ENCODE peak calls at places on chromosomes 2 and 18, in six cellular contexts. P is adrenal gland, A is lower lobe of right lung, N is suprapubic skin, Y is colonic mucosa, H is stomach. E is an unnamed sample.

GRCh38 chr2:23609254-23609653 is 224.3 kb downstream of the KLHL29 start:
- DNase-seq in P (no peak), A (peak; percentile 8), N (no peak), Y (no peak), H (no peak), E (no peak)

GRCh38 chr2:183037281-183037659 is 987 bp downstream of the NCKAP1 start:
- DNase-seq in P (no peak), A (no peak), N (no peak), Y (no peak), H (no peak), E (no peak)

GRCh38 chr2:162344617-162344950 is 652 bp downstream of the GCA start:
- DNase-seq in P (no peak), A (no peak), N (no peak), Y (no peak), H (peak; percentile 27), E (no peak)

GRCh38 chr2:145108385-145108784 is 588.5 kb upstream of the ZEB2 start:
- DNase-seq in P (no peak), A (no peak), N (no peak), Y (no peak), H (no peak), E (no peak)

GRCh38 chr18:76212958-76213357 is 282.1 kb downstream of the ZNF516 start:
- DNase-seq in P (no peak), A (no peak), N (no peak), Y (no peak), H (no peak), E (no peak)

GRCh38 chr2:76478636-76479035 is 767.9 kb upstream of the GCFC2 start:
- DNase-seq in P (no peak), A (no peak), N (no peak), Y (no peak), H (no peak), E (no peak)

GRCh38 chr2:23657934-23658333 is 269.0 kb downstream of the ATAD2B start:
- DNase-seq in P (no peak), A (no peak), N (no peak), Y (no peak), H (no peak), E (no peak)

GRCh38 chr2:28232267-28232666 is 160.4 kb upstream of the FOSL2 start:
- DNase-seq in P (no peak), A (no peak), N (no peak), Y (peak; percentile 24), H (no peak), E (no peak)

GRCh38 chr2:26033769-26034596 is at the start of gene RAB10:
- DNase-seq in P (peak; percentile 99), A (peak; percentile 100), N (peak; percentile 99), Y (peak; percentile 100), H (peak; percentile 100), E (peak; percentile 100)

GRCh38 chr2:122182631-122183030 is 427.2 kb downstream of the TSN start:
- DNase-seq in P (no peak), A (no peak), N (no peak), Y (no peak), H (no peak), E (no peak)

GRCh38 chr18:76754381-76754780 is 68.0 kb upstream of the ZNF236 start:
- DNase-seq in P (no peak), A (no peak), N (no peak), Y (no peak), H (no peak), E (no peak)

DNA sequence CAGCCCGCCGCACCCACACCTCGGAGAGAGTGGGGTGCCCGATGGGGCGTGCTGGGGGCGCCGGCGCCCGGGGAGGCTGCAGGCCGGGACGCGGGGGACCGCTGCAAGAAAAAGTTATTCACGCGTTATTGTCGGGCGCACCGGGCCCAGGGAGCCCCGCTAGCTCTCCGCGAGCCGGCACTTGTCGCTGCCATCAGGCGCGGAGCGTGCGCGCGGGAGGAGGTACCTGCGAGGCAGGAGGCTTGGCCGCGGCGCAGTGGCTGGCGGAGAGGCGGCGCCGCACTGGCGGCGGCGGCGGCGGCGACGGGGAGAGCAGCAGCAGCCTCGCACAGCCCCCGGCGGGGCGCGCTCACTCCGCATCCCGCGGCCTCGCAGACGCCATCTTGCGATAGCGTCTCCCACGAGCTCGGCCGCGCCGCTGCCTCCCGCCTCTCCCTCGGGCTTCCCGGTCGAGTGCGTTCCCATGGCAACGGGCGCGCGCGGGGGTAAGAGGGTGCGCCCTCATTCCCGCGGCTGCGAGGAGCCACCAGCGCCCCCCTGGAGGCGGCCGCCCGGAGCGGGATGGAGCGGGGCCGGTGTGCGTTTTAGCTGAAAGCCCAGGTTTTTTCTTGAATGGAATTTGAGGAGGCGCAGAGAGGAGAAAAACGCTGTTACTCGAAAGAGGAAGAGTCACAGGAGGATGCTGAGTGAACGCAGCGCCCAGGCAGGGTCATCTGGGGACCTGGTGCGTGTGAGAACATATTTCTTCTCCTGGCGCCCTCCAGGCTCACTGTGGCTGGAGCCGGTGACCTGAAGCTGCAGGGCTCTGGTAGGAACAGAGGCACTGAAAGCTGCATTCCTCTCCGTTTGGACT is at the start of gene CHN1:
- DNase-seq in P (peak; percentile 83), A (peak; percentile 79), N (peak; percentile 80), Y (peak; percentile 73), H (peak; percentile 49), E (peak; percentile 91)
- TF ChIP-seq CTCF in P (no peak), A (no peak), N (no peak), Y (no peak), H (no peak), E (peak; percentile 9)

DNA sequence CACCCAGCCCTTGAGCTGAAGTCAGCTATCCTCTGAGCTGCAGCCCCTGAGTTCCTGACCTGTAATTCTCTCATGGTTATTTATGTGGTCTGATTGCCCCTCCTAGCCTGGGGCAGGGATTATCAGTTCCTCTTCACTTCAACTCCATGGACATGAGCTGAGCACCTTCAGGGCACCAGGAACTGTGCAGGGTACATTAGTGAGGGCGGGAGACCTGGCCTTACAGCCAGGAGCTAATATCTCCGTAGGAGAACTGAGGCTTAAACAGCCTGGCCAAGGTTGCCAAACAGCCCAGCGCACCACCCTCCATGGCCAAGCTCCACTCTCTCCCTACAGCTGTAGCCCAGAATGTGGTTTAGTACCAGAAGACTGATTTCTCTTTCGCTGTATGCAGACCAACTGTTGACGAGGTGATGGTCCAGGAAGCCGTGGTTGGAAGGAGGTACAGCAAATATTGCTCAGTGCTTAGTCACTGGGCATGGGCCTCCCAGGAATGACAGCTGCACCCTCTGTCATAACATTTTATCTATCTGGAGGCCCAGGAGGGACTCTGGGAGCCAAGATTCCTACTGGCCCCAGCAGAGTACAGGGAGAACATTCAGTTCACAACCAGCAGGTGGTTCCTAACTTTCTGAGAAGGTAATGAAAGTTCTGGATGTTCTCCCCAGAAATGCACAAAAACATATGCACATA is 228.7 kb upstream of the SIX2 start:
- DNase-seq in P (no peak), A (no peak), N (no peak), Y (no peak), H (no peak), E (no peak)
- TF ChIP-seq CTCF in P (no peak), A (no peak), N (no peak), Y (no peak), H (no peak), E (peak; percentile 46)

GRCh38 chr18:52339891-52340371 is at the start of gene DCC:
- DNase-seq in P (peak; percentile 15), A (no peak), N (no peak), Y (peak; percentile 24), H (peak; percentile 38), E (no peak)
- TF ChIP-seq CTCF in P (peak; percentile 25), A (peak; percentile 27), N (peak; percentile 17), Y (no peak), H (no peak), E (peak; percentile 56)

DNA sequence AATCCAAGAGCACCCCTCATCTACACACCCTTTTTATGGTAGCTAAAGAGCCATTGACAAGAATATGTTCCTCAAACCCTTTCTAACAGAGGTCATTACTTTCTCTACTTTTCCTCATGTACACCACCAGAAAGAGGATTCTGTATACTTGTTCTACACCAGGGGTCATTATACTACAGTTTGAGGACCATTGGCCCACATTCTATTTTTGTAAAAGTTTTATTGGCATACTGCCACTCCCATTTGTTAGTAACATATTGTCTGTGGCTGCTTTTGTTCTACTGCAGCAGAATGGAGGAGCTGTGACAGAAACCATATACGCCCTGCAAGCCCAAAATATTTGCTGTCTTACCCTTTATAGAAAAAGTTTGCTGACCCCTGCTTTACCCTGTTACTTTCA is 14.3 kb downstream of the HTR2B start:
- DNase-seq in P (no peak), A (no peak), N (no peak), Y (no peak), H (no peak), E (no peak)
- TF ChIP-seq CTCF in P (peak; percentile 27), A (no peak), N (no peak), Y (no peak), H (no peak), E (peak; percentile 70)